ENCODE peak calls at places on chromosomes 13 and 19, in six cellular contexts. One of them, this sample, is unnamed.

GRCh38 chr19:49431330-49431749 is 6.2 kb downstream of the GFY start:
- DNase-seq in BJ: no peak
- DNase-seq in Kasumi-1: no peak
- DNase-seq in type B pancreatic cell: no peak
- DNase-seq in heart right ventricle: no peak
- DNase-seq in naive B cell: no peak
- DNase-seq in this sample: no peak

GRCh38 chr13:45859682-45860081 is 8.1 kb upstream of the SIAH3 start:
- DNase-seq in BJ: no peak
- DNase-seq in Kasumi-1: no peak
- DNase-seq in type B pancreatic cell: no peak
- DNase-seq in heart right ventricle: no peak
- DNase-seq in naive B cell: no peak
- DNase-seq in this sample: no peak

GRCh38 chr13:27349458-27349857 is 75.0 kb upstream of the GTF3A start:
- DNase-seq in BJ: no peak
- DNase-seq in Kasumi-1: no peak
- DNase-seq in type B pancreatic cell: no peak
- DNase-seq in heart right ventricle: no peak
- DNase-seq in naive B cell: no peak
- DNase-seq in this sample: no peak

GRCh38 chr19:43524922-43525835 is 1.8 kb downstream of the ETHE1 start:
- DNase-seq in BJ: no peak
- DNase-seq in Kasumi-1: peak
- DNase-seq in type B pancreatic cell: no peak
- DNase-seq in heart right ventricle: peak
- DNase-seq in naive B cell: no peak
- DNase-seq in this sample: peak

GRCh38 chr13:42777476-42777875 is 3.9 kb upstream of the FAM216B start:
- DNase-seq in BJ: no peak
- DNase-seq in Kasumi-1: no peak
- DNase-seq in type B pancreatic cell: no peak
- DNase-seq in heart right ventricle: no peak
- DNase-seq in naive B cell: no peak
- DNase-seq in this sample: no peak

GRCh38 chr13:39036212-39036611 is 1.7 kb downstream of the PROSER1 start:
- DNase-seq in BJ: no peak
- DNase-seq in Kasumi-1: no peak
- DNase-seq in type B pancreatic cell: no peak
- DNase-seq in heart right ventricle: no peak
- DNase-seq in naive B cell: peak
- DNase-seq in this sample: no peak

GRCh38 chr13:46295531-46296464 is 84.1 kb downstream of the LRRC63 start:
- DNase-seq in BJ: peak
- DNase-seq in Kasumi-1: peak
- DNase-seq in type B pancreatic cell: no peak
- DNase-seq in heart right ventricle: no peak
- DNase-seq in naive B cell: peak
- DNase-seq in this sample: peak

GRCh38 chr13:42497798-42498197 is 76.2 kb upstream of the TNFSF11 start:
- DNase-seq in BJ: no peak
- DNase-seq in Kasumi-1: peak
- DNase-seq in type B pancreatic cell: no peak
- DNase-seq in heart right ventricle: no peak
- DNase-seq in naive B cell: no peak
- DNase-seq in this sample: no peak

GRCh38 chr19:17576758-17577532 is 21.5 kb downstream of the COLGALT1 start:
- DNase-seq in BJ: no peak
- DNase-seq in Kasumi-1: peak
- DNase-seq in type B pancreatic cell: peak
- DNase-seq in heart right ventricle: peak
- DNase-seq in naive B cell: no peak
- DNase-seq in this sample: no peak

GRCh38 chr13:27663947-27664346 is 42.3 kb downstream of the POLR1D start:
- DNase-seq in BJ: no peak
- DNase-seq in Kasumi-1: no peak
- DNase-seq in type B pancreatic cell: no peak
- DNase-seq in heart right ventricle: no peak
- DNase-seq in naive B cell: no peak
- DNase-seq in this sample: no peak

This sample was measured in right atrium auricular region.